ENCODE peak calls at places on chromosomes 4 and X, in four cellular contexts. T, I, X and V are unnamed samples.

GRCh38 chr4:164039482-164039881 is 545.0 kb downstream of the TMA16 start:
- DNase-seq in I (no peak), T (no peak), X (no peak), V (no peak)

GRCh38 chr4:88320780-88321373 is 36.5 kb upstream of the PPM1K start:
- DNase-seq in I (peak), T (no peak), X (no peak), V (peak)

GRCh38 chrX:154411322-154411980 is at the start of gene TAFAZZIN:
- DNase-seq in T (peak), X (peak), I (peak), V (peak)

GRCh38 chr4:188714907-188715306 is 575.7 kb downstream of the TRIML1 start:
- DNase-seq in I (no peak), X (peak), T (no peak), V (no peak)

GRCh38 chrX:3326721-3327120 is 19.7 kb downstream of the MXRA5 start:
- DNase-seq in X (peak), I (peak), T (no peak), V (no peak)

GRCh38 chr4:1608821-1609500 is 75.2 kb downstream of the FAM53A start:
- DNase-seq in I (no peak), X (no peak), T (no peak), V (no peak)

GRCh38 chrX:13747836-13748235 is 13.3 kb downstream of the OFD1 start:
- DNase-seq in T (no peak), I (peak), X (peak), V (no peak)

GRCh38 chr4:171519457-171519856 is 293.7 kb upstream of the GALNTL6 start:
- DNase-seq in X (no peak), I (no peak), T (no peak), V (no peak)

GRCh38 chr4:8675383-8675782 is 82.8 kb downstream of the CPZ start:
- DNase-seq in I (peak), T (peak), X (peak), V (peak)

GRCh38 chr4:73870260-73870659 is 1.1 kb downstream of the CXCL1 start:
- DNase-seq in X (no peak), I (peak), T (no peak), V (no peak)

GRCh38 chr4:139768913-139769312 is 103.3 kb downstream of the MGST2 start:
- DNase-seq in X (no peak), I (peak), T (no peak), V (peak)

GRCh38 chr4:66688674-66689073 is 856.6 kb downstream of the CENPC start:
- DNase-seq in X (peak), T (no peak), I (no peak), V (no peak)

GRCh38 chrX:9862525-9862924 is 76.3 kb downstream of the SHROOM2 start:
- DNase-seq in T (no peak), X (no peak), I (no peak), V (no peak)

GRCh38 chr4:173464486-173464885 is 65.5 kb downstream of the HAND2 start:
- DNase-seq in X (no peak), I (no peak), T (no peak), V (no peak)

GRCh38 chrX:47283015-47283771 is 50.4 kb downstream of the USP11 start:
- DNase-seq in I (no peak), T (no peak), X (peak), V (no peak)

GRCh38 chr4:88672987-88673386 is 24.6 kb downstream of the NAP1L5 start:
- DNase-seq in X (peak), T (no peak), I (peak), V (peak)

GRCh38 chrX:131987252-131987651 is 35.9 kb upstream of the STK26 start:
- DNase-seq in I (no peak), X (no peak), T (no peak), V (no peak)

GRCh38 chr4:137065306-137065705 is 467.0 kb downstream of the PCDH18 start:
- DNase-seq in T (no peak), I (peak), X (peak), V (no peak)

GRCh38 chrX:84322083-84322827 is 134.3 kb upstream of the RPS6KA6 start:
- DNase-seq in X (no peak), T (no peak), I (no peak), V (no peak)

GRCh38 chr4:143711543-143712159 is 11.2 kb upstream of the FREM3 start:
- DNase-seq in T (no peak), I (peak), X (no peak), V (peak)

GRCh38 chr4:22268350-22269025 is 247.4 kb downstream of the ADGRA3 start:
- DNase-seq in T (no peak), I (peak), X (no peak), V (no peak)

GRCh38 chr4:184292465-184292867 is 74.8 kb upstream of the ENPP6 start:
- DNase-seq in X (no peak), T (no peak), I (no peak), V (no peak)

GRCh38 chr4:10123227-10124101 is 6.9 kb upstream of the WDR1 start:
- DNase-seq in X (peak), T (no peak), I (peak), V (peak)

GRCh38 chr4:88569944-88570455 is 22.3 kb upstream of the HERC3 start:
- DNase-seq in I (peak), T (no peak), X (no peak), V (no peak)

GRCh38 chr4:76061977-76062376 is 12.5 kb upstream of the ART3 start:
- DNase-seq in I (no peak), X (no peak), T (no peak), V (no peak)

GRCh38 chrX:68429216-68429615 is 4.1 kb downstream of the OPHN1 start:
- DNase-seq in I (no peak), T (no peak), X (no peak), V (no peak)

GRCh38 chr4:176988226-176988625 is 195.5 kb upstream of the VEGFC start:
- DNase-seq in T (no peak), X (peak), I (peak), V (no peak)

GRCh38 chr4:47471591-47471990 is 8.1 kb upstream of the COMMD8 start:
- DNase-seq in T (no peak), I (no peak), X (no peak), V (no peak)

GRCh38 chr4:6446538-6447451 is 25.6 kb downstream of the PPP2R2C start:
- DNase-seq in I (no peak), T (no peak), X (no peak), V (no peak)

GRCh38 chr4:41882622-41883347 is 52.4 kb upstream of the TMEM33 start:
- DNase-seq in I (peak), T (no peak), X (peak), V (peak)

GRCh38 chr4:7785017-7785416 is 154.6 kb downstream of the AFAP1 start:
- DNase-seq in T (no peak), X (peak), I (no peak), V (no peak)

GRCh38 chr4:106273831-106274230 is 42.2 kb downstream of the TBCK start:
- DNase-seq in X (peak), I (peak), T (no peak), V (no peak)

GRCh38 chr4:113410686-113411085 is 350.9 kb downstream of the CAMK2D start:
- DNase-seq in X (no peak), I (no peak), T (no peak), V (no peak)

GRCh38 chr4:61468091-61468720 is 268.1 kb downstream of the ADGRL3 start:
- DNase-seq in I (no peak), T (no peak), X (peak), V (no peak)

GRCh38 chr4:175946472-175947116 is 119.0 kb upstream of the WDR17 start:
- DNase-seq in I (no peak), T (no peak), X (no peak), V (no peak)

GRCh38 chr4:6027392-6027791 is 9.2 kb upstream of the C4orf50 start:
- DNase-seq in X (no peak), T (no peak), I (no peak), V (no peak)

GRCh38 chr4:74418063-74418670 is 26.8 kb upstream of the AREG start:
- DNase-seq in X (peak), T (no peak), I (no peak), V (no peak)

GRCh38 chr4:149754526-149754925 is 61.1 kb downstream of the IQCM start:
- DNase-seq in T (no peak), I (peak), X (peak), V (no peak)

GRCh38 chrX:130125090-130125489 is 14.8 kb upstream of the ELF4 start:
- DNase-seq in T (no peak), I (no peak), X (no peak), V (no peak)
- H2AK5ac ChIP-seq in T (no peak), I (no peak), X (no peak), V (no peak)

DNA sequence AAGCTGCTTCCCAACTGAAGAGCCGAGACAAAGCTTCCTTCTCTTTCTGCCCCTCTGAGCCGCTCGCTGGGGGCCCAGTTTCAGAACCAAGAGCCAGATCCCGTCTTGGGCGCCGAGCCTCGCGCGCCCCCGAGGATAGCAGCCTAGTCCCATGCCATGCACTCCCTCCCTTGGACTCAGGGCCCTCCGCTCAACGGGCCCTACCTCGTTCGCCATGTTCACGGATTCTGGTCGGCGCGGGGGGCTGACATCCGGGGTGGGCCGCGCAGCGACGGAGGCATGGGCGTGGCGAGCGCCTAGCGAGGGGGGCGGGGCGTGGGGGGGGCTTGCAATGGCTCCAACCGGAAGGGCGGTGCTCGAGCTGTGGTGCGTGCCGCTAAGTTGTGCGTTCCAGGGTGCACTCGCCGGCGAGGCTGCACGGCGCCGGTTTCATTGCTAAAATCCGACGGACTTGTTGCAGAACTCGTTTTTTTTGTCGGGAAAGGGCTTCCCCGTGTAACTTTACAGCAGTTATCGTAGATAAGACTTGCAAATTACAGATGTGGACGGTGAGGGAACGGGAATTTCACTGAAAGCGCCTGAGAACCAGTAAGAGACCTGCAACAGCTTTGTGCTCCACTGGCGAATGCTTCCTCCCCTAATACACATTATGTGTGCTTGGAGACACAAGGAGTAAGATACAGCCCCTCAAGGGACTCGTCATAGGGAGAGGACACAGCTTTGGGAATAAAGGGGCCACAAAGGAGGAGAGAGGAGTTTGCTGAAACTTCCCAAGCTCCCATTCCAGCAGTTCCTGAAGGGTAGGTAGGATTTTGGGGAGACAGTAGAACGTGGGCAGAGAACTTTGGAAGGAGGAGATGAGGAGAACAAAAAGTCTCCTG is at the start of gene ADH5:
- DNase-seq in X (peak), I (peak), T (peak), V (peak)
- H3K23ac ChIP-seq in X (peak), I (peak), T (peak), V (no peak)

GRCh38 chr4:15893967-15894366 is 44.6 kb downstream of the FGFBP1 start:
- DNase-seq in X (peak), I (no peak), T (no peak), V (no peak)
- H3K4me2 ChIP-seq in X (no peak), I (no peak), T (no peak), V (no peak)

GRCh38 chr4:23920716-23921446 is 31.0 kb upstream of the PPARGC1A start:
- DNase-seq in X (no peak), T (no peak), I (no peak), V (no peak)
- H2AK5ac ChIP-seq in X (no peak), T (no peak), I (no peak), V (no peak)

DNA sequence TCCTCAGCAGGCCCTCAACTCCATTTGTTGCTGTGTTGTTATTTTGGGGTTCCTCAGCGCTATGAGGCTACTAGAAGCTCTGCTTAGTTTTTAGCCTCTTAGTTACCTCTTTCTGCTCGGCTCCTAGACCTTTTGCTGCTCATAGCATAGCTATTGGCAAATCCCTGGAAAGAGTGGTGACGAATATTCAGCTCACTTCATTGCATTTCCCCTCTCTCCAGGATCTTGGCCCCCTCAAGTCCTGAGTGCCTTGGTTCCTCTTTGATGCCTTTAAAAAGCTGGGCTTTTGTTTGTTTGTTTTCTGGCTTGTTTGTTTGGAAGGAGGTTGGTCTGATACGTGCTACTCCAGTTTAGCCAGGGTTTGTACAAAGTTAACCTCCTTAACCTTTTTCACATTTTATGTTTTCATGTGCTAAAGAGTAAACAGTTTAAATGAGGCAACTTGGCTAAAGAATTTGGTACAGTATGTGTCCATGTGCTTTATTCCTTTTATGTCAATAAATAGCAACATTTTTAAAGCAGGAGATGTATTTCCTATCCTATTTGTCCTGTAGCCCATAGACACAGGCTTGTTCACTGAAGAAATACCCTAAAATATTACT is 31.5 kb downstream of the SMAD1 start:
- DNase-seq in T (no peak), I (no peak), X (no peak), V (no peak)
- H3K23ac ChIP-seq in T (no peak), I (no peak), X (no peak), V (no peak)

DNA sequence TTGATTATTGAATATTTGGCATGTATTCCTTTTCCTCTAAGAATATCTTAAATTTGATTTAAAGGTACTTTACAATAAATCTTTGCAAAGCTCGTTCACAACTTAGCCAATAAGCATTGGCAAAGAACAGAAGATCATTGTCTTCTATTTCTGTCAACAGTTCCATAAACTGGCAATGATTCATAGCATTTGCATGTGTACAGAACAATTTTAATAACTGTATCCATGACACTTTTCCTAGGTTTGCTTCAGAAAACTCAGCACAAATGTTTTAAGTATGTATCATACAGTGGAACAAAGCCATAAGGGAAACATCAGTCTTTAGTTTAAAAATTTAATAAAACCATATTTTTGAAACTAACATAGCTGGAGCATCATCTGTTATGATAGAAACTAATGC is 462.7 kb upstream of the RPS6KA3 start:
- DNase-seq in I (no peak), X (no peak), T (no peak), V (no peak)
- H3K4me2 ChIP-seq in I (no peak), X (no peak), T (no peak), V (no peak)

DNA sequence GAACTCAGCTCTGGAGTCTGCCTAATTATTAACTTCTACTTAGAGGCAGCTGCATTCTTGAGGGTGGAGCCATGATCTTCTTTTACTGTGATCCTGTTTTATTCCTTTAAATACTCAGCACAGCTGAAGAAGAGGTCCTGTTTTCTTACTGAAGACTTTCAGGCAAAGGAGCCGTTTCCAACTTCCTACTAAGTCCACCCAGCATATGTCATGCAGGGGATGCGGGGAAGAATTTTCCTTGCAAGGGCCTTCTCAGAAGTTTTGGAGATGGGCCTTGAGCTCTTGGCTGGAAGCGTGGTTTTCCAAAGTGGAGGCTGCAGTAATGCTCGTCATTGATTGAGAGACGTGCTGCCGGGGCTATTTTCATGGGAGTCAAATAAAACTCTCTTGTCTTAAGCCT is 27.8 kb downstream of the FGF2 start:
- DNase-seq in T (no peak), I (no peak), X (no peak), V (no peak)
- H2AK5ac ChIP-seq in T (no peak), I (no peak), X (no peak), V (no peak)